ENCODE peak calls at places on chromosomes 16 and 17, in nine cellular contexts. N, D, J, A, I, Z, E, V and Q are unnamed samples.

GRCh38 chr16:48003226-48003907 is 152.4 kb downstream of the ABCC12 start:
- DNase-seq in N (no peak), D (no peak), J (no peak), A (no peak), I (no peak), Z (no peak), E (no peak), V (no peak), Q (no peak)

GRCh38 chr16:85979605-85980004 is 80.6 kb downstream of the IRF8 start:
- DNase-seq in N (no peak), D (no peak), J (no peak), A (peak; percentile 38), I (no peak), Z (no peak), E (no peak), V (no peak), Q (no peak)

GRCh38 chr16:66161942-66162341 is 204.5 kb upstream of the CDH5 start:
- DNase-seq in N (no peak), D (no peak), J (no peak), A (no peak), I (no peak), Z (no peak), E (no peak), V (no peak), Q (no peak)

GRCh38 chr16:1525871-1526607 is 7.4 kb upstream of the TMEM204 start:
- DNase-seq in N (no peak), D (no peak), J (no peak), A (no peak), I (no peak), Z (no peak), E (no peak), V (no peak), Q (no peak)

GRCh38 chr17:64779344-64780095 is 117.4 kb upstream of the SMURF2 start:
- DNase-seq in N (no peak), D (no peak), J (no peak), A (no peak), I (no peak), Z (no peak), E (no peak), V (no peak), Q (no peak)

GRCh38 chr17:63516910-63517824 is 6.0 kb upstream of the KCNH6 start:
- DNase-seq in N (no peak), D (peak; percentile 80), J (no peak), A (no peak), I (peak; percentile 18), Z (no peak), E (no peak), V (peak; percentile 23), Q (no peak)

GRCh38 chr17:44062871-44063270 is 3.6 kb downstream of the LSM12 start:
- DNase-seq in N (no peak), D (no peak), J (no peak), A (no peak), I (no peak), Z (no peak), E (no peak), V (no peak), Q (no peak)

GRCh38 chr17:2794116-2794803 is 2.0 kb upstream of the RAP1GAP2 start:
- DNase-seq in N (no peak), D (no peak), J (no peak), A (no peak), I (no peak), Z (no peak), E (no peak), V (no peak), Q (no peak)

GRCh38 chr16:70490261-70490660 is 33.1 kb downstream of the COG4 start:
- DNase-seq in N (no peak), D (no peak), J (no peak), A (no peak), I (no peak), Z (no peak), E (no peak), V (peak; percentile 38), Q (no peak)

GRCh38 chr16:27258241-27258734 is 10.3 kb downstream of the NSMCE1 start:
- DNase-seq in N (no peak), D (peak; percentile 80), J (peak; percentile 44), A (no peak), I (peak; percentile 50), Z (no peak), E (no peak), V (peak; percentile 84), Q (no peak)

GRCh38 chr16:57530104-57530522 is 6.3 kb downstream of the CCDC102A start:
- DNase-seq in N (peak; percentile 79), D (peak; percentile 72), J (peak; percentile 58), A (no peak), I (peak; percentile 81), Z (no peak), E (no peak), V (peak; percentile 81), Q (no peak)

GRCh38 chr16:13402601-13403000 is 501.2 kb downstream of the SHISA9 start:
- DNase-seq in N (no peak), D (no peak), J (no peak), A (no peak), I (no peak), Z (no peak), E (no peak), V (no peak), Q (no peak)

GRCh38 chr16:14464192-14464591 is 165.9 kb downstream of the PARN start:
- DNase-seq in N (no peak), D (no peak), J (no peak), A (no peak), I (no peak), Z (no peak), E (no peak), V (no peak), Q (no peak)

GRCh38 chr16:14307623-14308356 is 236.7 kb downstream of the MRTFB start:
- DNase-seq in N (peak; percentile 69), D (peak; percentile 51), J (no peak), A (no peak), I (no peak), Z (peak; percentile 23), E (no peak), V (no peak), Q (no peak)

GRCh38 chr16:57379579-57379978 is 7.3 kb downstream of the CX3CL1 start:
- DNase-seq in N (no peak), D (no peak), J (no peak), A (no peak), I (no peak), Z (no peak), E (no peak), V (peak; percentile 49), Q (no peak)

GRCh38 chr17:65202833-65203571 is 65.8 kb downstream of the RGS9 start:
- DNase-seq in N (no peak), D (no peak), J (no peak), A (no peak), I (no peak), Z (no peak), E (no peak), V (no peak), Q (no peak)

GRCh38 chr16:17784073-17784472 is 313.3 kb upstream of the XYLT1 start:
- DNase-seq in N (no peak), D (peak; percentile 70), J (peak; percentile 47), A (no peak), I (peak; percentile 16), Z (no peak), E (no peak), V (no peak), Q (no peak)

GRCh38 chr17:50212121-50212843 is 10.9 kb upstream of the COL1A1 start:
- DNase-seq in N (peak; percentile 60), D (peak; percentile 95), J (peak; percentile 85), A (no peak), I (peak; percentile 78), Z (no peak), E (no peak), V (no peak), Q (no peak)

GRCh38 chr17:46832945-46833839 is 14.7 kb upstream of the WNT3 start:
- DNase-seq in N (no peak), D (peak; percentile 67), J (peak; percentile 32), A (no peak), I (peak; percentile 31), Z (no peak), E (no peak), V (no peak), Q (peak; percentile 48)

GRCh38 chr16:1929105-1929504 is 10.9 kb upstream of the HS3ST6 start:
- DNase-seq in N (no peak), D (peak; percentile 46), J (peak; percentile 3), A (peak; percentile 72), I (no peak), Z (no peak), E (no peak), V (peak; percentile 24), Q (no peak)

GRCh38 chr17:17950806-17951205 is 21.4 kb downstream of the TOM1L2 start:
- DNase-seq in N (no peak), D (no peak), J (no peak), A (no peak), I (no peak), Z (no peak), E (no peak), V (no peak), Q (no peak)

GRCh38 chr16:11681977-11682654 is 13.9 kb downstream of the SNN start:
- DNase-seq in N (no peak), D (no peak), J (no peak), A (no peak), I (no peak), Z (no peak), E (no peak), V (no peak), Q (no peak)

GRCh38 chr16:50428742-50429141 is 60.0 kb upstream of the BRD7 start:
- DNase-seq in N (no peak), D (no peak), J (no peak), A (no peak), I (no peak), Z (no peak), E (no peak), V (no peak), Q (no peak)

GRCh38 chr16:15747937-15748336 is 97.9 kb downstream of the NDE1 start:
- DNase-seq in N (no peak), D (no peak), J (no peak), A (no peak), I (no peak), Z (no peak), E (no peak), V (no peak), Q (no peak)

GRCh38 chr16:19431636-19432340 is 14.1 kb downstream of the TMC5 start:
- DNase-seq in N (no peak), D (no peak), J (no peak), A (no peak), I (no peak), Z (no peak), E (no peak), V (no peak), Q (no peak)